ENCODE peak calls at places on chromosomes 12 and 14, in five cellular contexts. P is effector memory CD8-positive, alpha-beta T cell; S is HAP-1; W is vagina; U is DMS153. Z is an unnamed sample.
A peak's percentile ranks its signal among the peaks of the same experiment; 100 is the strongest.

GRCh38 chr14:55600784-55601561 is 21.0 kb downstream of the KTN1 start:
- DNase-seq in P (no peak), S (no peak), W (no peak), U (no peak), Z (no peak)

GRCh38 chr12:120239776-120240494 is 25.6 kb downstream of the PXN start:
- DNase-seq in P (no peak), S (no peak), W (no peak), U (no peak), Z (no peak)

GRCh38 chr12:78726854-78727253 is 137.7 kb upstream of the SYT1 start:
- DNase-seq in P (no peak), S (no peak), W (no peak), U (no peak), Z (no peak)

GRCh38 chr12:75831413-75831812 is 200.2 kb downstream of the PHLDA1 start:
- DNase-seq in P (no peak), S (no peak), W (no peak), U (no peak), Z (no peak)

GRCh38 chr12:587132-587531 is 76.1 kb downstream of the NINJ2 start:
- DNase-seq in P (no peak), S (no peak), W (no peak), U (no peak), Z (no peak)

GRCh38 chr12:91877022-91877421 is 268.6 kb downstream of the BTG1 start:
- DNase-seq in P (peak; percentile 83), S (no peak), W (no peak), U (peak; percentile 92), Z (peak; percentile 81)

GRCh38 chr14:97634786-97635185 is 837.6 kb downstream of the VRK1 start:
- DNase-seq in P (no peak), S (no peak), W (no peak), U (peak; percentile 37), Z (no peak)

GRCh38 chr14:103103461-103104388 is 9.2 kb downstream of the EXOC3L4 start:
- DNase-seq in P (no peak), S (no peak), W (no peak), U (peak; percentile 24), Z (no peak)

GRCh38 chr14:61528591-61529021 is 166.7 kb upstream of the HIF1A start:
- DNase-seq in P (peak; percentile 26), S (no peak), W (no peak), U (no peak), Z (no peak)

GRCh38 chr12:52015393-52016081 is 8.8 kb downstream of the TAMALIN start:
- DNase-seq in P (no peak), S (no peak), W (no peak), U (no peak), Z (peak; percentile 55)

GRCh38 chr14:103868242-103868897 is 21.0 kb upstream of the PPP1R13B start:
- DNase-seq in P (no peak), S (no peak), W (no peak), U (no peak), Z (no peak)

GRCh38 chr12:107368586-107368985 is 275.2 kb upstream of the CRY1 start:
- DNase-seq in P (no peak), S (no peak), W (no peak), U (no peak), Z (no peak)

GRCh38 chr14:90499908-90500664 is 103.3 kb downstream of the CALM1 start:
- DNase-seq in P (no peak), S (no peak), W (no peak), U (no peak), Z (no peak)

GRCh38 chr14:69259531-69260245 is at the start of gene GALNT16:
- DNase-seq in P (no peak), S (peak; percentile 68), W (no peak), U (no peak), Z (no peak)

GRCh38 chr14:91299483-91300115 is 55.1 kb upstream of the GPR68 start:
- DNase-seq in P (no peak), S (no peak), W (no peak), U (peak; percentile 51), Z (no peak)

GRCh38 chr12:4118601-4119156 is 154.9 kb upstream of the CCND2 start:
- DNase-seq in P (no peak), S (no peak), W (peak; percentile 79), U (no peak), Z (no peak)

GRCh38 chr12:54865683-54866324 is 11.5 kb downstream of the MUCL1 start:
- DNase-seq in P (no peak), S (no peak), W (no peak), U (no peak), Z (no peak)

GRCh38 chr12:32615441-32615840 is 63.7 kb upstream of the DNM1L start:
- DNase-seq in P (no peak), S (no peak), W (no peak), U (no peak), Z (no peak)

GRCh38 chr14:31090872-31091764 is 64.9 kb upstream of the STRN3 start:
- DNase-seq in P (no peak), S (peak; percentile 18), W (peak; percentile 97), U (peak; percentile 65), Z (no peak)

GRCh38 chr12:89514751-89515150 is 9.8 kb downstream of the GALNT4 start:
- DNase-seq in P (no peak), S (no peak), W (no peak), U (no peak), Z (no peak)

GRCh38 chr14:24189059-24189375 is 401 bp upstream of the IPO4 start:
- DNase-seq in P (no peak), S (no peak), W (no peak), U (no peak), Z (no peak)

GRCh38 chr14:36518031-36518585 is 1.9 kb downstream of the NKX2-1 start:
- DNase-seq in P (no peak), S (no peak), W (peak; percentile 74), U (no peak), Z (no peak)

GRCh38 chr12:22377731-22378496 is 43.4 kb upstream of the ST8SIA1 start:
- DNase-seq in P (no peak), S (no peak), W (no peak), U (no peak), Z (no peak)

GRCh38 chr12:13275366-13275765 is 78.8 kb downstream of the EMP1 start:
- DNase-seq in P (no peak), S (no peak), W (no peak), U (peak; percentile 23), Z (no peak)

GRCh38 chr14:101200008-101200649 is 296.6 kb upstream of the RTL1 start:
- DNase-seq in P (no peak), S (peak; percentile 1), W (peak; percentile 42), U (no peak), Z (no peak)

GRCh38 chr12:40668095-40668494 is 24.1 kb upstream of the CNTN1 start:
- DNase-seq in P (no peak), S (no peak), W (no peak), U (no peak), Z (no peak)

GRCh38 chr12:25694072-25694471 is 141.0 kb upstream of the LMNTD1 start:
- DNase-seq in P (no peak), S (no peak), W (no peak), U (no peak), Z (no peak)

GRCh38 chr12:70783455-70783854 is 137.1 kb downstream of the PTPRR start:
- DNase-seq in P (no peak), S (no peak), W (no peak), U (no peak), Z (no peak)

GRCh38 chr14:56135001-56135400 is 16.8 kb downstream of the PELI2 start:
- DNase-seq in P (no peak), S (no peak), W (no peak), U (no peak), Z (no peak)

GRCh38 chr12:65725376-65725775 is 98.9 kb upstream of the HMGA2 start:
- DNase-seq in P (no peak), S (no peak), W (no peak), U (no peak), Z (no peak)

GRCh38 chr12:89389755-89390661 is 37.7 kb upstream of the DUSP6 start:
- DNase-seq in P (no peak), S (no peak), W (no peak), U (no peak), Z (no peak)

GRCh38 chr12:21459474-21459873 is 22.0 kb downstream of the PYROXD1 start:
- DNase-seq in P (no peak), S (no peak), W (no peak), U (no peak), Z (no peak)

GRCh38 chr12:59724011-59724703 is 128.3 kb downstream of the SLC16A7 start:
- DNase-seq in P (no peak), S (no peak), W (no peak), U (no peak), Z (no peak)

GRCh38 chr14:104350463-104351185 is 212.2 kb downstream of the KIF26A start:
- DNase-seq in P (no peak), S (no peak), W (no peak), U (no peak), Z (no peak)

GRCh38 chr14:31323419-31323818 is 96.9 kb downstream of the HEATR5A start:
- DNase-seq in P (no peak), S (no peak), W (no peak), U (no peak), Z (no peak)

GRCh38 chr12:96780330-96780729 is 126.7 kb upstream of the NEDD1 start:
- DNase-seq in P (no peak), S (no peak), W (no peak), U (no peak), Z (no peak)

GRCh38 chr12:52385226-52385702 is at the start of gene KRT84:
- DNase-seq in P (no peak), S (no peak), W (no peak), U (no peak), Z (no peak)